ENCODE peak calls at places on chromosome 21, in nine cellular contexts. One of them, this sample, is unnamed.

GRCh38 chr21:17786219-17787181 is 32.7 kb downstream of the C21orf91 start:
- DNase-seq in H1: no peak
- DNase-seq in fibroblast of lung: no peak
- DNase-seq in K562: no peak
- DNase-seq in GM23338: no peak
- DNase-seq in MM.1S: no peak
- DNase-seq in neural progenitor cell: no peak
- DNase-seq in endothelial cell of umbilical vein: no peak
- DNase-seq in mammary epithelial cell: no peak
- DNase-seq in this sample: no peak

GRCh38 chr21:33403786-33404571 is 766 bp downstream of the IFNGR2 start:
- DNase-seq in fibroblast of lung: peak; percentile 48
- DNase-seq in K562: peak; percentile 71
- DNase-seq in neural progenitor cell: peak; percentile 68
- DNase-seq in endothelial cell of umbilical vein: peak; percentile 44
- DNase-seq in H1: no peak
- DNase-seq in mammary epithelial cell: peak; percentile 49
- DNase-seq in MM.1S: peak; percentile 58
- DNase-seq in GM23338: peak; percentile 67
- DNase-seq in this sample: no peak

GRCh38 chr21:42358937-42359336 is 7.4 kb downstream of the TFF1 start:
- DNase-seq in endothelial cell of umbilical vein: no peak
- DNase-seq in mammary epithelial cell: no peak
- DNase-seq in GM23338: peak; percentile 39
- DNase-seq in fibroblast of lung: no peak
- DNase-seq in MM.1S: peak; percentile 74
- DNase-seq in neural progenitor cell: no peak
- DNase-seq in K562: no peak
- DNase-seq in H1: no peak
- DNase-seq in this sample: no peak

GRCh38 chr21:29406385-29406784 is 107.7 kb downstream of the BACH1 start:
- DNase-seq in K562: no peak
- DNase-seq in neural progenitor cell: no peak
- DNase-seq in H1: no peak
- DNase-seq in GM23338: no peak
- DNase-seq in mammary epithelial cell: no peak
- DNase-seq in fibroblast of lung: no peak
- DNase-seq in endothelial cell of umbilical vein: no peak
- DNase-seq in MM.1S: no peak
- DNase-seq in this sample: no peak

GRCh38 chr21:38170705-38171682 is 85.8 kb upstream of the KCNJ15 start:
- DNase-seq in H1: no peak
- DNase-seq in mammary epithelial cell: no peak
- DNase-seq in fibroblast of lung: peak; percentile 10
- DNase-seq in MM.1S: no peak
- DNase-seq in endothelial cell of umbilical vein: peak; percentile 45
- DNase-seq in GM23338: peak; percentile 16
- DNase-seq in neural progenitor cell: no peak
- DNase-seq in K562: no peak
- DNase-seq in this sample: no peak

GRCh38 chr21:27189870-27190269 is 223.0 kb upstream of the ADAMTS5 start:
- DNase-seq in fibroblast of lung: no peak
- DNase-seq in K562: no peak
- DNase-seq in H1: no peak
- DNase-seq in endothelial cell of umbilical vein: no peak
- DNase-seq in mammary epithelial cell: no peak
- DNase-seq in neural progenitor cell: no peak
- DNase-seq in MM.1S: no peak
- DNase-seq in GM23338: no peak
- DNase-seq in this sample: no peak

GRCh38 chr21:26843912-26844257 is 1.3 kb downstream of the ADAMTS1 start:
- DNase-seq in GM23338: peak; percentile 30
- DNase-seq in mammary epithelial cell: peak; percentile 45
- DNase-seq in MM.1S: peak; percentile 11
- DNase-seq in endothelial cell of umbilical vein: no peak
- DNase-seq in H1: no peak
- DNase-seq in neural progenitor cell: peak; percentile 42
- DNase-seq in K562: no peak
- DNase-seq in fibroblast of lung: peak; percentile 62
- DNase-seq in this sample: no peak

GRCh38 chr21:27643326-27643725 is 676.4 kb upstream of the ADAMTS5 start:
- DNase-seq in neural progenitor cell: no peak
- DNase-seq in K562: no peak
- DNase-seq in MM.1S: no peak
- DNase-seq in mammary epithelial cell: no peak
- DNase-seq in endothelial cell of umbilical vein: no peak
- DNase-seq in GM23338: no peak
- DNase-seq in fibroblast of lung: peak; percentile 8
- DNase-seq in H1: no peak
- DNase-seq in this sample: no peak

GRCh38 chr21:21631961-21632360 is 633.8 kb downstream of the NCAM2 start:
- DNase-seq in K562: no peak
- DNase-seq in H1: no peak
- DNase-seq in neural progenitor cell: no peak
- DNase-seq in endothelial cell of umbilical vein: no peak
- DNase-seq in GM23338: no peak
- DNase-seq in mammary epithelial cell: no peak
- DNase-seq in fibroblast of lung: peak; percentile 45
- DNase-seq in MM.1S: no peak
- DNase-seq in this sample: no peak

GRCh38 chr21:38944903-38945302 is 139.2 kb downstream of the ETS2 start:
- DNase-seq in fibroblast of lung: no peak
- DNase-seq in MM.1S: no peak
- DNase-seq in K562: no peak
- DNase-seq in GM23338: peak; percentile 56
- DNase-seq in endothelial cell of umbilical vein: no peak
- DNase-seq in H1: no peak
- DNase-seq in neural progenitor cell: peak; percentile 51
- DNase-seq in mammary epithelial cell: no peak
- DNase-seq in this sample: no peak

GRCh38 chr21:26840912-26841311 is 4.3 kb downstream of the ADAMTS1 start:
- DNase-seq in GM23338: no peak
- DNase-seq in K562: no peak
- DNase-seq in endothelial cell of umbilical vein: peak; percentile 57
- DNase-seq in mammary epithelial cell: peak; percentile 93
- DNase-seq in H1: no peak
- DNase-seq in fibroblast of lung: peak; percentile 86
- DNase-seq in MM.1S: no peak
- DNase-seq in neural progenitor cell: no peak
- DNase-seq in this sample: no peak

GRCh38 chr21:36429672-36430546 is 44.7 kb downstream of the CHAF1B start:
- DNase-seq in endothelial cell of umbilical vein: peak; percentile 100
- DNase-seq in neural progenitor cell: peak; percentile 68
- DNase-seq in K562: peak; percentile 92
- DNase-seq in MM.1S: no peak
- DNase-seq in mammary epithelial cell: peak; percentile 100
- DNase-seq in fibroblast of lung: peak; percentile 97
- DNase-seq in GM23338: peak; percentile 79
- DNase-seq in H1: peak; percentile 54
- DNase-seq in this sample: peak; percentile 95

GRCh38 chr21:45074818-45075605 is 632 bp downstream of the ADARB1 start:
- DNase-seq in MM.1S: no peak
- DNase-seq in mammary epithelial cell: peak; percentile 60
- DNase-seq in neural progenitor cell: peak; percentile 71
- DNase-seq in H1: no peak
- DNase-seq in GM23338: peak; percentile 69
- DNase-seq in endothelial cell of umbilical vein: peak; percentile 38
- DNase-seq in K562: peak; percentile 81
- DNase-seq in fibroblast of lung: no peak
- DNase-seq in this sample: no peak
- TF ChIP-seq EZH2 in MM.1S: peak; percentile 57
- TF ChIP-seq EZH2 in mammary epithelial cell: no peak
- TF ChIP-seq EZH2 in neural progenitor cell: peak; percentile 75
- TF ChIP-seq EZH2 in H1: peak; percentile 43
- TF ChIP-seq EZH2 in GM23338: no peak
- TF ChIP-seq EZH2 in endothelial cell of umbilical vein: no peak
- TF ChIP-seq EZH2 in K562: no peak
- TF ChIP-seq EZH2 in fibroblast of lung: peak; percentile 63
- TF ChIP-seq EZH2 in this sample: no peak

GRCh38 chr21:45226540-45227326 is 61.0 kb downstream of the POFUT2 start:
- DNase-seq in MM.1S: no peak
- DNase-seq in H1: no peak
- DNase-seq in mammary epithelial cell: peak; percentile 41
- DNase-seq in GM23338: no peak
- DNase-seq in endothelial cell of umbilical vein: no peak
- DNase-seq in neural progenitor cell: no peak
- DNase-seq in K562: no peak
- DNase-seq in fibroblast of lung: no peak
- DNase-seq in this sample: no peak
- H3K4me1 ChIP-seq in MM.1S: no peaks in the 10 kb centered on the region
- H3K4me1 ChIP-seq in H1: no peaks in the 10 kb centered on the region
- H3K4me1 ChIP-seq in mammary epithelial cell: peaks cover 24% of the 10 kb centered on the region
- H3K4me1 ChIP-seq in GM23338: no peaks in the 10 kb centered on the region
- H3K4me1 ChIP-seq in endothelial cell of umbilical vein: no peaks in the 10 kb centered on the region
- H3K4me1 ChIP-seq in neural progenitor cell: no peaks in the 10 kb centered on the region
- H3K4me1 ChIP-seq in K562: no peaks in the 10 kb centered on the region
- H3K4me1 ChIP-seq in fibroblast of lung: peaks cover 11% of the 10 kb centered on the region
- H3K4me1 ChIP-seq in this sample: peaks cover 28% of the 10 kb centered on the region

DNA sequence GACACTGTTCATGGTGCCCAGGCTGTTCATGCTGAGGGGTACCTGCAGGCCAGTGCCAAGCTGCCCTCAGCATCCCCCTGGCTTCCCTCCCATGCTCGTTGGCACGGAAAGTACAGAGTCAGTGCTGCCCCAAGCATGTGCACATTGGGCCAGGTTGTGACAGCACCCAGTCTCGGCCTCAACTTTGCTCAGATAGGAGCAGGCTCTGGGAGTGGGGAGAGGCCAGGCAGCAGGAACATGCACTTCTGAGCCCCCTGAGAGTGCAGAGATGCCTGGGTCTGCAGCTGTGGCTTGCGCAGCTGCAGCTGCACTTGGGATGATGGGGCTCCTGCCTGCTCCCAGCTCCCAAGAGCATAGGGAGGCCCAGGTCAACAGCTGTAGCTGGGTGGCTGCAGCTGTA is 966.4 kb upstream of the NCAM2 start:
- DNase-seq in GM23338: no peak
- DNase-seq in endothelial cell of umbilical vein: no peak
- DNase-seq in mammary epithelial cell: no peak
- DNase-seq in fibroblast of lung: no peak
- DNase-seq in H1: no peak
- DNase-seq in MM.1S: no peak
- DNase-seq in neural progenitor cell: no peak
- DNase-seq in K562: no peak
- DNase-seq in this sample: no peak
- H2AFZ ChIP-seq in GM23338: no peak overlapping the region
- H2AFZ ChIP-seq in endothelial cell of umbilical vein: no peak overlapping the region
- H2AFZ ChIP-seq in mammary epithelial cell: no peak overlapping the region
- H2AFZ ChIP-seq in fibroblast of lung: no peak overlapping the region
- H2AFZ ChIP-seq in H1: no peak overlapping the region
- H2AFZ ChIP-seq in MM.1S: no peak overlapping the region
- H2AFZ ChIP-seq in neural progenitor cell: peak overlapping the region; percentile 10
- H2AFZ ChIP-seq in K562: no peak overlapping the region
- H2AFZ ChIP-seq in this sample: no peak overlapping the region

GRCh38 chr21:34889287-34889536 is 159.9 kb downstream of the RUNX1 start:
- DNase-seq in neural progenitor cell: no peak
- DNase-seq in MM.1S: peak; percentile 78
- DNase-seq in GM23338: peak; percentile 46
- DNase-seq in endothelial cell of umbilical vein: peak; percentile 69
- DNase-seq in H1: no peak
- DNase-seq in K562: no peak
- DNase-seq in mammary epithelial cell: peak; percentile 78
- DNase-seq in fibroblast of lung: peak; percentile 79
- DNase-seq in this sample: no peak

GRCh38 chr21:34886554-34887385 is 162.3 kb downstream of the RUNX1 start:
- DNase-seq in H1: no peak
- DNase-seq in endothelial cell of umbilical vein: peak; percentile 57
- DNase-seq in fibroblast of lung: peak; percentile 45
- DNase-seq in GM23338: peak; percentile 56
- DNase-seq in MM.1S: peak; percentile 35
- DNase-seq in mammary epithelial cell: no peak
- DNase-seq in K562: peak; percentile 51
- DNase-seq in neural progenitor cell: peak; percentile 76
- DNase-seq in this sample: no peak

GRCh38 chr21:34889537-34890257 is 159.4 kb downstream of the RUNX1 start:
- DNase-seq in mammary epithelial cell: peak; percentile 82
- DNase-seq in H1: no peak
- DNase-seq in K562: peak; percentile 87
- DNase-seq in MM.1S: peak; percentile 92
- DNase-seq in neural progenitor cell: peak; percentile 90
- DNase-seq in GM23338: peak; percentile 50
- DNase-seq in fibroblast of lung: peak; percentile 80
- DNase-seq in endothelial cell of umbilical vein: peak; percentile 56
- DNase-seq in this sample: no peak

GRCh38 chr21:34888569-34889286 is 160.4 kb downstream of the RUNX1 start:
- DNase-seq in neural progenitor cell: peak; percentile 96
- DNase-seq in MM.1S: peak; percentile 98
- DNase-seq in mammary epithelial cell: peak; percentile 93
- DNase-seq in GM23338: peak; percentile 98
- DNase-seq in K562: peak; percentile 92
- DNase-seq in fibroblast of lung: peak; percentile 95
- DNase-seq in endothelial cell of umbilical vein: peak; percentile 91
- DNase-seq in H1: peak; percentile 79
- DNase-seq in this sample: no peak

DNA sequence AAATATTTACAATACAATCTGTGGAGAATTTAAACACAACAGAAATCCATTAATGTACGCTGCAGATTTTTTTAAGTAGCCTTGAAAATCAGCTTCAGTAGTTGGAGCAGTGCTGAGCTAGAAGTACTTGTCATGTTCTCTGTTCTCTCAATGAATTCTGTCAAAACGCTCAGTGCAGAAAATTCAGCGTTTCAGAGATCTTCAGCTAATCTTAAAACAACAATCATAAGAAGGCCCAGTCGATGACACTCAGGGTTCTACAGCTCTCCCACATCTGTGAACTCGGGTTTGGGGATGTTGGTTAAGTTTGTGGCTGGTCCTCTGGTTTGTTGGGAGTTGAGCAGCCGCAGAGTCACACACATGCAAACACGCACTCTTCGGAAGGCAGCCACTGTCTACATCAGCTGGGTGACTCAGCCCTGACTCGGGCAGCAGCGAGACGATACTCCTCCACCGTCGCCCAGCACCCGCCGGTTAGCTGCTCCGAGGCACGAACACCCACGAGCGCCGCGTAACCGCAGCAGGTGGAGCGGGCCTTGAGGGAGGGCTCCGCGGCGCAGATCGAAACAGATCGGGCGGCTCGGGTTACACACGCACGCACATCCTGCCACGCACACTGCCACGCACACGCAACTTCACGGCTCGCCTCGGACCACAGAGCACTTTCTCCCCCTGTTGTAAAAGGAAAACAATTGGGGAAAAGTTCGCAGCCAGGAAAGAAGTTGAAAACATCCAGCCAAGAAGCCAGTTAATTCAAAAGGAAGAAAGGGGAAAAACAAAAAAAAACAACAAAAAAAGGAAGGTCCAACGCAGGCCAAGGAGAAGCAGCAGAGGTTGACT is 161.2 kb downstream of the RUNX1 start:
- DNase-seq in MM.1S: peak; percentile 95
- DNase-seq in endothelial cell of umbilical vein: peak; percentile 88
- DNase-seq in K562: peak; percentile 78
- DNase-seq in neural progenitor cell: peak; percentile 54
- DNase-seq in fibroblast of lung: peak; percentile 94
- DNase-seq in mammary epithelial cell: peak; percentile 93
- DNase-seq in H1: no peak
- DNase-seq in GM23338: peak; percentile 35
- DNase-seq in this sample: no peak
- TF ChIP-seq EZH2 in MM.1S: no peak
- TF ChIP-seq EZH2 in endothelial cell of umbilical vein: no peak
- TF ChIP-seq EZH2 in K562: no peak
- TF ChIP-seq EZH2 in neural progenitor cell: peak; percentile 84
- TF ChIP-seq EZH2 in fibroblast of lung: no peak
- TF ChIP-seq EZH2 in mammary epithelial cell: no peak
- TF ChIP-seq EZH2 in H1: peak; percentile 75
- TF ChIP-seq EZH2 in GM23338: peak; percentile 67
- TF ChIP-seq EZH2 in this sample: no peak

This sample was measured in keratinocyte.